ENCODE peak calls at places on chromosomes 4 and X, in ten cellular contexts. H is uterus, K is choroid plexus epithelial cell, L is foreskin fibroblast, A is osteocyte, W is cardiac muscle cell, X is mucosa of descending colon, B is lung, S is body of pancreas, E is fibroblast of mammary gland. Q is an unnamed sample.

GRCh38 chrX:45903781-45904201 is 641.4 kb downstream of the ZNF674 start:
- DNase-seq in H (no peak), K (no peak), L (no peak), A (no peak), W (no peak), X (no peak), B (no peak), S (no peak), E (no peak), Q (no peak)

GRCh38 chr4:113447061-113447460 is 314.5 kb downstream of the CAMK2D start:
- DNase-seq in H (no peak), K (peak; percentile 13), L (peak; percentile 29), A (no peak), W (no peak), X (no peak), B (no peak), S (no peak), E (peak; percentile 52), Q (no peak)

GRCh38 chrX:47272013-47272408 is 39.2 kb downstream of the USP11 start:
- DNase-seq in H (no peak), K (no peak), L (no peak), A (no peak), W (no peak), X (no peak), B (no peak), S (no peak), E (no peak), Q (no peak)

GRCh38 chrX:48794993-48795501 is 6.8 kb upstream of the HDAC6 start:
- DNase-seq in H (no peak), K (peak; percentile 69), L (peak; percentile 75), A (no peak), W (peak; percentile 11), X (no peak), B (peak; percentile 60), S (no peak), E (peak; percentile 51), Q (no peak)

GRCh38 chr4:78990938-78991810 is 51.9 kb upstream of the PAQR3 start:
- DNase-seq in H (no peak), K (no peak), L (no peak), A (no peak), W (peak; percentile 6), X (no peak), B (no peak), S (no peak), E (no peak), Q (no peak)

GRCh38 chrX:133473451-133473850 is 58.2 kb upstream of the GPC4 start:
- DNase-seq in H (no peak), K (no peak), L (no peak), A (no peak), W (no peak), X (no peak), B (no peak), S (no peak), E (peak; percentile 27), Q (no peak)

GRCh38 chr4:184826315-184827266 is 823 bp upstream of the ACSL1 start:
- DNase-seq in H (peak; percentile 35), K (no peak), L (peak; percentile 59), A (no peak), W (peak; percentile 40), X (peak; percentile 43), B (no peak), S (peak; percentile 62), E (no peak), Q (no peak)

GRCh38 chrX:25519258-25519657 is 503.5 kb upstream of the ARX start:
- DNase-seq in H (no peak), K (no peak), L (no peak), A (no peak), W (no peak), X (no peak), B (no peak), S (no peak), E (no peak), Q (no peak)

GRCh38 chrX:15384304-15384703 is at the start of gene VEGFD:
- DNase-seq in H (peak; percentile 27), K (peak; percentile 73), L (peak; percentile 79), A (no peak), W (peak; percentile 56), X (no peak), B (no peak), S (no peak), E (peak; percentile 90), Q (no peak)

GRCh38 chrX:15376956-15377355 is 7.3 kb downstream of the VEGFD start:
- DNase-seq in H (no peak), K (peak; percentile 19), L (peak; percentile 25), A (no peak), W (no peak), X (no peak), B (no peak), S (no peak), E (peak; percentile 33), Q (no peak)

GRCh38 chrX:15382809-15383208 is 1.4 kb downstream of the VEGFD start:
- DNase-seq in H (no peak), K (no peak), L (peak; percentile 10), A (no peak), W (peak; percentile 14), X (no peak), B (no peak), S (no peak), E (no peak), Q (no peak)
- TF ChIP-seq CTCF in H (no peak), K (peak; percentile 39), L (no peak), A (no peak), W (no peak), X (no peak), B (no peak), S (no peak), E (peak; percentile 20), Q (peak; percentile 34)

GRCh38 chr4:139840773-139841172 is 175.2 kb downstream of the MGST2 start:
- DNase-seq in H (no peak), K (no peak), L (no peak), A (no peak), W (no peak), X (no peak), B (no peak), S (no peak), E (no peak), Q (no peak)

GRCh38 chr4:139844057-139844456 is 178.4 kb downstream of the MGST2 start:
- DNase-seq in H (no peak), K (peak; percentile 19), L (peak; percentile 51), A (no peak), W (no peak), X (no peak), B (no peak), S (no peak), E (peak; percentile 62), Q (no peak)

GRCh38 chr4:139843643-139844042 is 178.0 kb downstream of the MGST2 start:
- DNase-seq in H (no peak), K (no peak), L (no peak), A (no peak), W (no peak), X (no peak), B (no peak), S (no peak), E (no peak), Q (no peak)

GRCh38 chr4:139839664-139840063 is 174.0 kb downstream of the MGST2 start:
- DNase-seq in H (no peak), K (no peak), L (no peak), A (no peak), W (no peak), X (no peak), B (no peak), S (no peak), E (no peak), Q (no peak)

DNA sequence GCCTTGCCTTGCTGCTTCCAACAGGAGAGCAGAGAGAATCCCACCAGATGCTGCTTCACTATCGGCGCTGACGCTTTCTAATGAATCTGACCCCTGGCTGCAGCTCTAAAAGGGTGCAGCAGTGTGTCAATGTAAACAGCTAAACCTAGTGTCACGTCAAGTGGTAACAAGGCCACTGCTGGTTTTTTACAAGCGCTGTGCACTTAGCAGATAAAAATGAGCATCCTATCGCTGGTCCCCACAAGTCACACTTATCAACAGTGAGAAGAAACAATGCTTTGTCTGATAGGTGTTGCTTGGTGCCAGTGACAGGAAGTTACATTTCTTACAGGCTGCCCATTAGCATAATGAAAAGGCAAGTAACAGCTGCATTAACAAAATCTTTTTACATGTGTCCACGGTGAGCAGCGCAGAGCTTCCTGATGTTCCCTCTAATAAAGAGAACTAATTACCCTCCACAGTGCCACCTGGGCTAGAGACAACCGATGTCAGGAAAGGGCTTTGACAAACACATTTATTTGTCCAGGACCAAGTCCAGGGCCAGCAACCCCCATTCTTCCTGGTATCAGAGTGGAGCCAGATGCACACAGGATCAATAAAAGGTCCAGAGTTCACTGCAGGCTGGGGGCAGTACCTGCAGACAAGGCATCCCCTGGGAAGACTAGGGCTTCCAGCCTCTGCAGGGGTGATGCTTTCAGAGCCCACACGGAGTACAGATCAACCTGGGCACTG is 176.0 kb downstream of the MGST2 start:
- DNase-seq in H (no peak), K (no peak), L (no peak), A (no peak), W (peak; percentile 48), X (peak; percentile 53), B (no peak), S (peak; percentile 77), E (no peak), Q (peak; percentile 37)
- TF ChIP-seq CTCF in H (no peak), K (no peak), L (no peak), A (no peak), W (no peak), X (no peak), B (no peak), S (no peak), E (no peak), Q (peak; percentile 13)

GRCh38 chr4:929970-930625 is 2.0 kb downstream of the GAK start:
- DNase-seq in H (no peak), K (peak; percentile 45), L (peak; percentile 31), A (no peak), W (no peak), X (peak; percentile 35), B (no peak), S (peak; percentile 41), E (peak; percentile 11), Q (no peak)

GRCh38 chr4:931194-931959 is 739 bp downstream of the GAK start:
- DNase-seq in H (no peak), K (peak; percentile 48), L (peak; percentile 73), A (no peak), W (peak; percentile 19), X (peak; percentile 38), B (no peak), S (peak; percentile 36), E (peak; percentile 74), Q (no peak)

GRCh38 chr4:930827-931193 is 1.3 kb downstream of the GAK start:
- DNase-seq in H (no peak), K (no peak), L (no peak), A (no peak), W (no peak), X (peak; percentile 36), B (no peak), S (no peak), E (no peak), Q (no peak)

GRCh38 chr4:931960-932712 is at the start of the genes GAK and TMEM175:
- DNase-seq in H (peak; percentile 93), K (peak; percentile 97), L (peak; percentile 99), A (peak; percentile 99), W (peak; percentile 97), X (peak; percentile 96), B (peak; percentile 95), S (peak; percentile 98), E (peak; percentile 94), Q (peak; percentile 95)

GRCh38 chr4:932713-933070 is 432 bp downstream of the TMEM175 start:
- DNase-seq in H (no peak), K (no peak), L (no peak), A (no peak), W (no peak), X (no peak), B (no peak), S (peak; percentile 33), E (no peak), Q (no peak)
- TF ChIP-seq CTCF in H (no peak), K (peak; percentile 42), L (no peak), A (no peak), W (peak; percentile 29), X (no peak), B (no peak), S (no peak), E (peak; percentile 4), Q (peak; percentile 24)

GRCh38 chr4:110970642-110971041 is 347.8 kb upstream of the PITX2 start:
- DNase-seq in H (no peak), K (peak; percentile 10), L (peak; percentile 71), A (no peak), W (peak; percentile 69), X (peak; percentile 82), B (no peak), S (peak; percentile 37), E (peak; percentile 74), Q (peak; percentile 29)
- TF ChIP-seq CTCF in H (no peak), K (peak; percentile 30), L (peak; percentile 55), A (peak; percentile 23), W (peak; percentile 59), X (peak; percentile 33), B (no peak), S (peak; percentile 23), E (peak; percentile 89), Q (peak; percentile 67)

Q was measured in progenitor cell of endocrine pancreas.